ENCODE peak calls at places on chromosome X, in four cellular contexts. F is activated T-cell treated with anti-CD3 and anti-CD28 coated beads, Interleukin-2, amount 50 U/mL, for 4 hours; Q is RWPE1; P is naive thymus-derived CD4-positive, alpha-beta T cell. B is an unnamed sample.

GRCh38 chrX:16445166-16445752 is 204.7 kb upstream of the S100G start:
- DNase-seq in P (peak; percentile 52), F (peak; percentile 32), Q (peak; percentile 28), B (no peak)

GRCh38 chrX:10506781-10507180 is 113.6 kb downstream of the MID1 start:
- DNase-seq in Q (no peak), F (no peak), P (no peak), B (no peak)

GRCh38 chrX:16827225-16827624 is 41.0 kb downstream of the TXLNG start:
- DNase-seq in F (no peak), P (no peak), Q (peak; percentile 22), B (no peak)

GRCh38 chrX:2502668-2503519 is 2.1 kb upstream of the DHRSX start:
- DNase-seq in Q (no peak), F (no peak), P (no peak), B (no peak)

GRCh38 chrX:15856580-15856979 is 2.0 kb upstream of the AP1S2 start:
- DNase-seq in F (no peak), P (no peak), Q (no peak), B (no peak)

GRCh38 chrX:44843318-44843702 is 511 bp upstream of the DUSP21 start:
- DNase-seq in Q (no peak), F (no peak), P (no peak), B (no peak)

GRCh38 chrX:84188320-84188834 is 378 bp upstream of the RPS6KA6 start:
- DNase-seq in P (no peak), F (no peak), Q (no peak), B (peak; percentile 47)

GRCh38 chrX:12443534-12444098 is 305.3 kb downstream of the FRMPD4 start:
- DNase-seq in Q (no peak), F (no peak), P (no peak), B (no peak)

GRCh38 chrX:46251755-46252154 is 293.5 kb downstream of the ZNF674 start:
- DNase-seq in P (no peak), Q (peak; percentile 68), F (no peak), B (no peak)

GRCh38 chrX:68896581-68896980 is 67.8 kb downstream of the EFNB1 start:
- DNase-seq in Q (no peak), P (no peak), F (no peak), B (no peak)

GRCh38 chrX:78997870-78998558 is 52.8 kb downstream of the P2RY10 start:
- DNase-seq in Q (no peak), F (no peak), P (no peak), B (no peak)

GRCh38 chrX:38854305-38854704 is 53.0 kb downstream of the MID1IP1 start:
- DNase-seq in F (no peak), P (no peak), Q (no peak), B (no peak)

GRCh38 chrX:100625985-100626491 is 10.6 kb downstream of the TSPAN6 start:
- DNase-seq in F (no peak), P (no peak), Q (no peak), B (no peak)

GRCh38 chrX:76802698-76803097 is 375.2 kb downstream of the MAGEE1 start:
- DNase-seq in Q (peak; percentile 0), F (no peak), P (no peak), B (no peak)

GRCh38 chrX:22249371-22249770 is 23.3 kb upstream of the CBLL2 start:
- DNase-seq in Q (no peak), F (no peak), P (no peak), B (no peak)

GRCh38 chrX:150202641-150203248 is 160.4 kb upstream of the MAMLD1 start:
- DNase-seq in F (no peak), P (no peak), Q (no peak), B (no peak)

GRCh38 chrX:100407147-100407783 is 2.8 kb downstream of the PCDH19 start:
- DNase-seq in P (no peak), Q (no peak), F (no peak), B (no peak)

GRCh38 chrX:18617351-18617750 is 54.6 kb downstream of the RS1 start:
- DNase-seq in Q (peak; percentile 63), P (no peak), F (no peak), B (peak; percentile 1)

GRCh38 chrX:71634366-71634765 is 16.1 kb upstream of the CXCR3 start:
- DNase-seq in Q (no peak), P (no peak), F (no peak), B (no peak)

GRCh38 chrX:39930777-39931553 is 166.8 kb downstream of the BCOR start:
- DNase-seq in F (no peak), Q (no peak), P (no peak), B (no peak)

GRCh38 chrX:150363561-150364346 is 637 bp downstream of the MAMLD1 start:
- DNase-seq in Q (peak; percentile 26), F (no peak), P (peak; percentile 11), B (no peak)

GRCh38 chrX:57674861-57675260 is 5.2 kb downstream of the NLRP2B start:
- DNase-seq in Q (no peak), F (no peak), P (no peak), B (no peak)

GRCh38 chrX:130990723-130991122 is 67.4 kb upstream of the ARHGAP36 start:
- DNase-seq in P (no peak), F (no peak), Q (no peak), B (no peak)

GRCh38 chrX:123731987-123732678 is 719 bp downstream of the THOC2 start:
- DNase-seq in F (no peak), Q (peak; percentile 23), P (peak; percentile 1), B (no peak)

GRCh38 chrX:13367950-13368349 is 48.1 kb upstream of the ATXN3L start:
- DNase-seq in Q (no peak), F (no peak), P (no peak), B (no peak)

B was measured in fibroblast of the conjunctiva.